ENCODE peak calls at places on chromosomes 3 and 15, in eight cellular contexts. S is activated CD8-positive, alpha-beta memory T cell treated with anti-CD3 and anti-CD28 coated beads for 24 hours; Z is hippocampal formation; K is HS-5; R is neural crest cell; Q is RPMI8226; U is GM04503; B is LoVo. Y is an unnamed sample.

GRCh38 chr3:157257101-157257500 is 97.2 kb upstream of the CCNL1 start:
- DNase-seq in S (no peak), B (no peak), U (no peak), Z (no peak), K (no peak), R (no peak), Q (no peak), Y (no peak)

GRCh38 chr3:189822726-189823125 is 191.5 kb downstream of the TP63 start:
- DNase-seq in R (no peak), Q (no peak), U (no peak), B (no peak), Z (no peak), S (no peak), K (no peak), Y (no peak)

GRCh38 chr3:150117076-150117475 is 146.4 kb upstream of the PFN2 start:
- DNase-seq in Z (no peak), U (no peak), S (no peak), B (no peak), R (no peak), Q (no peak), K (no peak), Y (no peak)

GRCh38 chr3:150069158-150069536 is 98.5 kb upstream of the PFN2 start:
- DNase-seq in S (no peak), Z (no peak), U (no peak), B (no peak), K (no peak), Q (no peak), R (no peak), Y (no peak)

GRCh38 chr3:48180530-48181253 is 7.5 kb downstream of the CDC25A start:
- DNase-seq in S (no peak), Q (no peak), Z (no peak), B (no peak), U (no peak), R (no peak), K (no peak), Y (no peak)

GRCh38 chr3:67361323-67361722 is 293.1 kb downstream of the SUCLG2 start:
- DNase-seq in R (no peak), S (no peak), U (no peak), Q (no peak), K (no peak), B (no peak), Z (no peak), Y (no peak)

GRCh38 chr3:132803889-132804288 is 81.7 kb upstream of the NPHP3 start:
- DNase-seq in B (no peak), K (no peak), U (no peak), S (no peak), R (no peak), Q (no peak), Z (no peak), Y (no peak)

GRCh38 chr15:80536231-80536630 is 132.0 kb downstream of the ARNT2 start:
- DNase-seq in S (no peak), Q (no peak), K (no peak), R (no peak), B (no peak), U (no peak), Z (no peak), Y (no peak)

GRCh38 chr3:11185564-11186317 is 31.4 kb downstream of the HRH1 start:
- DNase-seq in R (no peak), K (peak), Q (no peak), U (peak), Z (no peak), S (no peak), B (peak), Y (no peak)